ENCODE peak calls at places on chromosomes 5 and 9, in seven cellular contexts. One of them, this sample, is unnamed.

GRCh38 chr5:177509361-177509951 is at the start of gene DOK3:
- DNase-seq in activated CD4-positive, alpha-beta T cell treated with anti-CD3 and anti-CD28 coated beads for 24 hours: no peak
- DNase-seq in stimulated activated CD4-positive, alpha-beta T cell treated with anti-CD3 and anti-CD28 coated beads, TNF-alpha, amount 100 ng/mL, for 4 hours: no peak
- DNase-seq in HTR-8/SVneo: no peak
- DNase-seq in HAP-1: no peak
- DNase-seq in cardiac fibroblast: no peak
- DNase-seq in colonic mucosa: peak
- DNase-seq in this sample: no peak

GRCh38 chr5:123874600-123875201 is 362.7 kb downstream of the CSNK1G3 start:
- DNase-seq in activated CD4-positive, alpha-beta T cell treated with anti-CD3 and anti-CD28 coated beads for 24 hours: no peak
- DNase-seq in stimulated activated CD4-positive, alpha-beta T cell treated with anti-CD3 and anti-CD28 coated beads, TNF-alpha, amount 100 ng/mL, for 4 hours: no peak
- DNase-seq in HTR-8/SVneo: no peak
- DNase-seq in HAP-1: peak
- DNase-seq in cardiac fibroblast: no peak
- DNase-seq in colonic mucosa: no peak
- DNase-seq in this sample: peak

GRCh38 chr9:137970686-137971476 is 93.3 kb downstream of the CACNA1B start:
- DNase-seq in activated CD4-positive, alpha-beta T cell treated with anti-CD3 and anti-CD28 coated beads for 24 hours: no peak
- DNase-seq in stimulated activated CD4-positive, alpha-beta T cell treated with anti-CD3 and anti-CD28 coated beads, TNF-alpha, amount 100 ng/mL, for 4 hours: no peak
- DNase-seq in HTR-8/SVneo: no peak
- DNase-seq in HAP-1: no peak
- DNase-seq in cardiac fibroblast: no peak
- DNase-seq in colonic mucosa: no peak
- DNase-seq in this sample: no peak

GRCh38 chr5:51968756-51969155 is 585.5 kb downstream of the ISL1 start:
- DNase-seq in activated CD4-positive, alpha-beta T cell treated with anti-CD3 and anti-CD28 coated beads for 24 hours: no peak
- DNase-seq in stimulated activated CD4-positive, alpha-beta T cell treated with anti-CD3 and anti-CD28 coated beads, TNF-alpha, amount 100 ng/mL, for 4 hours: no peak
- DNase-seq in HTR-8/SVneo: no peak
- DNase-seq in HAP-1: no peak
- DNase-seq in cardiac fibroblast: no peak
- DNase-seq in colonic mucosa: no peak
- DNase-seq in this sample: no peak

GRCh38 chr9:469672-470040 is 255.0 kb downstream of the DOCK8 start:
- DNase-seq in activated CD4-positive, alpha-beta T cell treated with anti-CD3 and anti-CD28 coated beads for 24 hours: no peak
- DNase-seq in stimulated activated CD4-positive, alpha-beta T cell treated with anti-CD3 and anti-CD28 coated beads, TNF-alpha, amount 100 ng/mL, for 4 hours: peak
- DNase-seq in HTR-8/SVneo: no peak
- DNase-seq in HAP-1: no peak
- DNase-seq in cardiac fibroblast: no peak
- DNase-seq in colonic mucosa: peak
- DNase-seq in this sample: no peak

GRCh38 chr9:2567922-2568321 is 53.7 kb upstream of the VLDLR start:
- DNase-seq in activated CD4-positive, alpha-beta T cell treated with anti-CD3 and anti-CD28 coated beads for 24 hours: no peak
- DNase-seq in stimulated activated CD4-positive, alpha-beta T cell treated with anti-CD3 and anti-CD28 coated beads, TNF-alpha, amount 100 ng/mL, for 4 hours: no peak
- DNase-seq in HTR-8/SVneo: no peak
- DNase-seq in HAP-1: no peak
- DNase-seq in cardiac fibroblast: no peak
- DNase-seq in colonic mucosa: peak
- DNase-seq in this sample: no peak

GRCh38 chr9:78756813-78757510 is 460.0 kb downstream of the PSAT1 start:
- DNase-seq in activated CD4-positive, alpha-beta T cell treated with anti-CD3 and anti-CD28 coated beads for 24 hours: no peak
- DNase-seq in stimulated activated CD4-positive, alpha-beta T cell treated with anti-CD3 and anti-CD28 coated beads, TNF-alpha, amount 100 ng/mL, for 4 hours: no peak
- DNase-seq in HTR-8/SVneo: no peak
- DNase-seq in HAP-1: no peak
- DNase-seq in cardiac fibroblast: no peak
- DNase-seq in colonic mucosa: no peak
- DNase-seq in this sample: no peak

GRCh38 chr5:54514841-54515432 is 2.6 kb upstream of the SNX18 start:
- DNase-seq in activated CD4-positive, alpha-beta T cell treated with anti-CD3 and anti-CD28 coated beads for 24 hours: no peak
- DNase-seq in stimulated activated CD4-positive, alpha-beta T cell treated with anti-CD3 and anti-CD28 coated beads, TNF-alpha, amount 100 ng/mL, for 4 hours: no peak
- DNase-seq in HTR-8/SVneo: no peak
- DNase-seq in HAP-1: no peak
- DNase-seq in cardiac fibroblast: peak
- DNase-seq in colonic mucosa: no peak
- DNase-seq in this sample: peak

GRCh38 chr9:133792721-133793470 is 54.7 kb upstream of the SARDH start:
- DNase-seq in activated CD4-positive, alpha-beta T cell treated with anti-CD3 and anti-CD28 coated beads for 24 hours: peak
- DNase-seq in stimulated activated CD4-positive, alpha-beta T cell treated with anti-CD3 and anti-CD28 coated beads, TNF-alpha, amount 100 ng/mL, for 4 hours: peak
- DNase-seq in HTR-8/SVneo: peak
- DNase-seq in HAP-1: peak
- DNase-seq in cardiac fibroblast: peak
- DNase-seq in colonic mucosa: peak
- DNase-seq in this sample: peak

GRCh38 chr9:129131300-129132145 is 20.3 kb downstream of the PTPA start:
- DNase-seq in activated CD4-positive, alpha-beta T cell treated with anti-CD3 and anti-CD28 coated beads for 24 hours: peak
- DNase-seq in stimulated activated CD4-positive, alpha-beta T cell treated with anti-CD3 and anti-CD28 coated beads, TNF-alpha, amount 100 ng/mL, for 4 hours: peak
- DNase-seq in HTR-8/SVneo: peak
- DNase-seq in HAP-1: peak
- DNase-seq in cardiac fibroblast: peak
- DNase-seq in colonic mucosa: peak
- DNase-seq in this sample: peak

GRCh38 chr5:168712280-168712924 is 133.2 kb upstream of the PANK3 start:
- DNase-seq in activated CD4-positive, alpha-beta T cell treated with anti-CD3 and anti-CD28 coated beads for 24 hours: no peak
- DNase-seq in stimulated activated CD4-positive, alpha-beta T cell treated with anti-CD3 and anti-CD28 coated beads, TNF-alpha, amount 100 ng/mL, for 4 hours: no peak
- DNase-seq in HTR-8/SVneo: peak
- DNase-seq in HAP-1: no peak
- DNase-seq in cardiac fibroblast: peak
- DNase-seq in colonic mucosa: no peak
- DNase-seq in this sample: peak

GRCh38 chr5:158773151-158773550 is 326.6 kb downstream of the EBF1 start:
- DNase-seq in activated CD4-positive, alpha-beta T cell treated with anti-CD3 and anti-CD28 coated beads for 24 hours: no peak
- DNase-seq in stimulated activated CD4-positive, alpha-beta T cell treated with anti-CD3 and anti-CD28 coated beads, TNF-alpha, amount 100 ng/mL, for 4 hours: no peak
- DNase-seq in HTR-8/SVneo: no peak
- DNase-seq in HAP-1: no peak
- DNase-seq in cardiac fibroblast: no peak
- DNase-seq in colonic mucosa: no peak
- DNase-seq in this sample: no peak

GRCh38 chr5:56076486-56076885 is 81.7 kb upstream of the IL6ST start:
- DNase-seq in activated CD4-positive, alpha-beta T cell treated with anti-CD3 and anti-CD28 coated beads for 24 hours: no peak
- DNase-seq in stimulated activated CD4-positive, alpha-beta T cell treated with anti-CD3 and anti-CD28 coated beads, TNF-alpha, amount 100 ng/mL, for 4 hours: no peak
- DNase-seq in HTR-8/SVneo: no peak
- DNase-seq in HAP-1: no peak
- DNase-seq in cardiac fibroblast: no peak
- DNase-seq in colonic mucosa: no peak
- DNase-seq in this sample: no peak

GRCh38 chr5:134136771-134137170 is 22.3 kb downstream of the TCF7 start:
- DNase-seq in activated CD4-positive, alpha-beta T cell treated with anti-CD3 and anti-CD28 coated beads for 24 hours: no peak
- DNase-seq in stimulated activated CD4-positive, alpha-beta T cell treated with anti-CD3 and anti-CD28 coated beads, TNF-alpha, amount 100 ng/mL, for 4 hours: peak
- DNase-seq in HTR-8/SVneo: no peak
- DNase-seq in HAP-1: no peak
- DNase-seq in cardiac fibroblast: no peak
- DNase-seq in colonic mucosa: no peak
- DNase-seq in this sample: no peak

GRCh38 chr5:139684881-139685749 is 37.0 kb downstream of the CXXC5 start:
- DNase-seq in activated CD4-positive, alpha-beta T cell treated with anti-CD3 and anti-CD28 coated beads for 24 hours: no peak
- DNase-seq in stimulated activated CD4-positive, alpha-beta T cell treated with anti-CD3 and anti-CD28 coated beads, TNF-alpha, amount 100 ng/mL, for 4 hours: no peak
- DNase-seq in HTR-8/SVneo: no peak
- DNase-seq in HAP-1: no peak
- DNase-seq in cardiac fibroblast: no peak
- DNase-seq in colonic mucosa: no peak
- DNase-seq in this sample: no peak

GRCh38 chr9:99425124-99425523 is 203.0 kb downstream of the SEC61B start:
- DNase-seq in activated CD4-positive, alpha-beta T cell treated with anti-CD3 and anti-CD28 coated beads for 24 hours: no peak
- DNase-seq in stimulated activated CD4-positive, alpha-beta T cell treated with anti-CD3 and anti-CD28 coated beads, TNF-alpha, amount 100 ng/mL, for 4 hours: no peak
- DNase-seq in HTR-8/SVneo: no peak
- DNase-seq in HAP-1: no peak
- DNase-seq in cardiac fibroblast: no peak
- DNase-seq in colonic mucosa: no peak
- DNase-seq in this sample: no peak

GRCh38 chr5:4533457-4534105 is 606.5 kb upstream of the ADAMTS16 start:
- DNase-seq in activated CD4-positive, alpha-beta T cell treated with anti-CD3 and anti-CD28 coated beads for 24 hours: no peak
- DNase-seq in stimulated activated CD4-positive, alpha-beta T cell treated with anti-CD3 and anti-CD28 coated beads, TNF-alpha, amount 100 ng/mL, for 4 hours: no peak
- DNase-seq in HTR-8/SVneo: no peak
- DNase-seq in HAP-1: no peak
- DNase-seq in cardiac fibroblast: no peak
- DNase-seq in colonic mucosa: no peak
- DNase-seq in this sample: no peak

GRCh38 chr5:33491941-33492340 is 51.2 kb downstream of the TARS1 start:
- DNase-seq in activated CD4-positive, alpha-beta T cell treated with anti-CD3 and anti-CD28 coated beads for 24 hours: no peak
- DNase-seq in stimulated activated CD4-positive, alpha-beta T cell treated with anti-CD3 and anti-CD28 coated beads, TNF-alpha, amount 100 ng/mL, for 4 hours: no peak
- DNase-seq in HTR-8/SVneo: no peak
- DNase-seq in HAP-1: peak
- DNase-seq in cardiac fibroblast: no peak
- DNase-seq in colonic mucosa: no peak
- DNase-seq in this sample: no peak

GRCh38 chr9:112051812-112052211 is 123.3 kb downstream of the SUSD1 start:
- DNase-seq in activated CD4-positive, alpha-beta T cell treated with anti-CD3 and anti-CD28 coated beads for 24 hours: no peak
- DNase-seq in stimulated activated CD4-positive, alpha-beta T cell treated with anti-CD3 and anti-CD28 coated beads, TNF-alpha, amount 100 ng/mL, for 4 hours: no peak
- DNase-seq in HTR-8/SVneo: no peak
- DNase-seq in HAP-1: no peak
- DNase-seq in cardiac fibroblast: peak
- DNase-seq in colonic mucosa: no peak
- DNase-seq in this sample: no peak

GRCh38 chr5:166493627-166494026 is 1797.8 kb upstream of the WWC1 start:
- DNase-seq in activated CD4-positive, alpha-beta T cell treated with anti-CD3 and anti-CD28 coated beads for 24 hours: no peak
- DNase-seq in stimulated activated CD4-positive, alpha-beta T cell treated with anti-CD3 and anti-CD28 coated beads, TNF-alpha, amount 100 ng/mL, for 4 hours: no peak
- DNase-seq in HTR-8/SVneo: no peak
- DNase-seq in HAP-1: no peak
- DNase-seq in cardiac fibroblast: no peak
- DNase-seq in colonic mucosa: no peak
- DNase-seq in this sample: peak

GRCh38 chr9:133991964-133992779 is at the start of gene VAV2:
- DNase-seq in activated CD4-positive, alpha-beta T cell treated with anti-CD3 and anti-CD28 coated beads for 24 hours: peak
- DNase-seq in stimulated activated CD4-positive, alpha-beta T cell treated with anti-CD3 and anti-CD28 coated beads, TNF-alpha, amount 100 ng/mL, for 4 hours: peak
- DNase-seq in HTR-8/SVneo: peak
- DNase-seq in HAP-1: peak
- DNase-seq in cardiac fibroblast: peak
- DNase-seq in colonic mucosa: peak
- DNase-seq in this sample: peak

GRCh38 chr5:43711496-43711895 is 108.5 kb downstream of the NNT start:
- DNase-seq in activated CD4-positive, alpha-beta T cell treated with anti-CD3 and anti-CD28 coated beads for 24 hours: no peak
- DNase-seq in stimulated activated CD4-positive, alpha-beta T cell treated with anti-CD3 and anti-CD28 coated beads, TNF-alpha, amount 100 ng/mL, for 4 hours: no peak
- DNase-seq in HTR-8/SVneo: peak
- DNase-seq in HAP-1: no peak
- DNase-seq in cardiac fibroblast: peak
- DNase-seq in colonic mucosa: no peak
- DNase-seq in this sample: peak

GRCh38 chr5:62767650-62768049 is 189.0 kb downstream of the LRRC70 start:
- DNase-seq in activated CD4-positive, alpha-beta T cell treated with anti-CD3 and anti-CD28 coated beads for 24 hours: no peak
- DNase-seq in stimulated activated CD4-positive, alpha-beta T cell treated with anti-CD3 and anti-CD28 coated beads, TNF-alpha, amount 100 ng/mL, for 4 hours: no peak
- DNase-seq in HTR-8/SVneo: no peak
- DNase-seq in HAP-1: no peak
- DNase-seq in cardiac fibroblast: no peak
- DNase-seq in colonic mucosa: no peak
- DNase-seq in this sample: no peak

GRCh38 chr5:33936004-33936380 is 194 bp upstream of the RXFP3 start:
- DNase-seq in activated CD4-positive, alpha-beta T cell treated with anti-CD3 and anti-CD28 coated beads for 24 hours: peak
- DNase-seq in stimulated activated CD4-positive, alpha-beta T cell treated with anti-CD3 and anti-CD28 coated beads, TNF-alpha, amount 100 ng/mL, for 4 hours: no peak
- DNase-seq in HTR-8/SVneo: peak
- DNase-seq in HAP-1: peak
- DNase-seq in cardiac fibroblast: peak
- DNase-seq in colonic mucosa: peak
- DNase-seq in this sample: peak